ENCODE peak calls at places on chromosomes 13 and 19, in seven cellular contexts. T is Peyer's patch, L is fibroblast of lung, M is cardiac muscle cell, C is epithelial cell of esophagus, E is cardiac fibroblast, I is GM23248. X is an unnamed sample.

GRCh38 chr19:21566073-21566472 is 60.7 kb downstream of the ZNF429 start:
- DNase-seq in T (no peak), E (no peak), M (no peak), I (peak; percentile 62), C (peak; percentile 51), L (no peak), X (no peak)

GRCh38 chr13:100725472-100725871 is 50.9 kb upstream of the TMTC4 start:
- DNase-seq in C (no peak), I (no peak), T (no peak), E (no peak), M (no peak), L (no peak), X (no peak)

GRCh38 chr13:24168392-24168750 is 7.9 kb downstream of the SPATA13 start:
- DNase-seq in I (peak; percentile 86), L (peak; percentile 79), C (no peak), E (no peak), M (no peak), T (no peak), X (no peak)

GRCh38 chr19:14350302-14350701 is 30.9 kb upstream of the ADGRE5 start:
- DNase-seq in M (no peak), E (no peak), L (no peak), T (no peak), C (no peak), I (no peak), X (no peak)

GRCh38 chr13:77883328-77883727 is 35.3 kb downstream of the EDNRB start:
- DNase-seq in M (no peak), E (no peak), I (no peak), C (no peak), T (no peak), L (no peak), X (no peak)

GRCh38 chr13:77061362-77061761 is 34.4 kb upstream of the FBXL3 start:
- DNase-seq in E (no peak), T (no peak), M (no peak), C (no peak), L (no peak), I (no peak), X (no peak)

GRCh38 chr19:55206664-55207500 is 2.4 kb downstream of the PTPRH start:
- DNase-seq in T (peak; percentile 92), E (peak; percentile 83), M (peak; percentile 87), L (peak; percentile 85), C (peak; percentile 91), I (peak; percentile 96), X (no peak)

GRCh38 chr19:12052057-12052570 is 647 bp downstream of the ZNF878 start:
- DNase-seq in L (peak; percentile 23), C (peak; percentile 50), E (peak; percentile 9), T (no peak), M (no peak), I (peak; percentile 48), X (no peak)

GRCh38 chr13:28313579-28313978 is 175.2 kb downstream of the PAN3 start:
- DNase-seq in C (peak; percentile 15), M (no peak), T (no peak), L (peak; percentile 13), E (peak; percentile 68), I (peak; percentile 54), X (no peak)

GRCh38 chr13:50909605-50910482 is at the start of gene RNASEH2B:
- DNase-seq in M (peak; percentile 81), L (peak; percentile 67), I (peak; percentile 77), C (peak; percentile 61), T (peak; percentile 84), E (peak; percentile 59), X (peak; percentile 54)

GRCh38 chr19:15195987-15196682 is 4.7 kb downstream of the NOTCH3 start:
- DNase-seq in C (peak; percentile 97), I (peak; percentile 59), T (peak; percentile 83), L (peak; percentile 33), E (peak; percentile 36), M (peak; percentile 53), X (no peak)

GRCh38 chr13:94921181-94921580 is 208.8 kb upstream of the SOX21 start:
- DNase-seq in C (no peak), T (no peak), E (no peak), M (no peak), L (no peak), I (no peak), X (no peak)

GRCh38 chr13:27118428-27119054 is 53.1 kb downstream of the USP12 start:
- DNase-seq in E (no peak), I (no peak), T (no peak), C (no peak), L (no peak), M (no peak), X (no peak)

GRCh38 chr13:21077360-21078353 is 16.3 kb upstream of the LATS2 start:
- DNase-seq in M (no peak), E (no peak), C (no peak), I (no peak), L (no peak), T (no peak), X (no peak)

GRCh38 chr13:28324181-28324789 is 170.6 kb downstream of the FLT1 start:
- DNase-seq in I (peak; percentile 83), E (peak; percentile 82), C (peak; percentile 70), T (peak; percentile 76), M (peak; percentile 82), L (peak; percentile 43), X (peak; percentile 12)

GRCh38 chr13:106610511-106610910 is 42.6 kb upstream of the ARGLU1 start:
- DNase-seq in T (no peak), E (peak; percentile 72), L (peak; percentile 61), C (peak; percentile 90), M (no peak), I (peak; percentile 81), X (no peak)

GRCh38 chr19:47107201-47107952 is 6.2 kb downstream of the ZC3H4 start:
- DNase-seq in T (peak; percentile 79), I (peak; percentile 70), C (peak; percentile 56), L (no peak), E (peak; percentile 40), M (no peak), X (no peak)

GRCh38 chr19:2103308-2103707 is 6.6 kb downstream of the IZUMO4 start:
- DNase-seq in M (no peak), T (no peak), I (no peak), E (no peak), L (no peak), C (no peak), X (no peak)

GRCh38 chr13:36858285-36858684 is 39.3 kb downstream of the RFXAP start:
- DNase-seq in I (peak; percentile 77), E (peak; percentile 74), L (peak; percentile 45), M (peak; percentile 80), C (peak; percentile 59), T (no peak), X (no peak)

GRCh38 chr13:106488671-106489070 is 46.8 kb downstream of the EFNB2 start:
- DNase-seq in T (no peak), L (no peak), E (no peak), M (no peak), I (no peak), C (no peak), X (no peak)

GRCh38 chr13:88031980-88032562 is 360.9 kb downstream of the SLITRK5 start:
- DNase-seq in T (no peak), I (peak; percentile 47), C (peak; percentile 74), L (peak; percentile 65), E (peak; percentile 0), M (no peak), X (no peak)

GRCh38 chr13:108769213-108770070 is 140.0 kb downstream of the MYO16 start:
- DNase-seq in L (peak; percentile 19), C (peak; percentile 53), E (no peak), M (no peak), T (no peak), I (no peak), X (no peak)

GRCh38 chr13:48400820-48401219 is 12.1 kb downstream of the LPAR6 start:
- DNase-seq in C (peak; percentile 95), L (peak; percentile 79), E (peak; percentile 86), T (no peak), I (peak; percentile 80), M (no peak), X (no peak)

GRCh38 chr19:46367434-46367833 is 20.5 kb downstream of the PPP5C start:
- DNase-seq in E (no peak), T (no peak), L (no peak), M (no peak), I (no peak), C (no peak), X (no peak)

GRCh38 chr13:110537116-110537515 is 24.4 kb downstream of the RAB20 start:
- DNase-seq in M (no peak), L (no peak), E (no peak), C (no peak), I (no peak), T (no peak), X (no peak)

GRCh38 chr19:38247734-38248268 is 8.4 kb downstream of the PPP1R14A start:
- DNase-seq in T (no peak), E (peak; percentile 88), I (peak; percentile 41), L (peak; percentile 63), M (no peak), C (no peak), X (no peak)
- H3K4me3 ChIP-seq in T (no peak overlapping the region), E (no peak overlapping the region), I (no peak overlapping the region), L (no peak overlapping the region), M (no peak overlapping the region), C (no peak overlapping the region), X (no peak overlapping the region)

DNA sequence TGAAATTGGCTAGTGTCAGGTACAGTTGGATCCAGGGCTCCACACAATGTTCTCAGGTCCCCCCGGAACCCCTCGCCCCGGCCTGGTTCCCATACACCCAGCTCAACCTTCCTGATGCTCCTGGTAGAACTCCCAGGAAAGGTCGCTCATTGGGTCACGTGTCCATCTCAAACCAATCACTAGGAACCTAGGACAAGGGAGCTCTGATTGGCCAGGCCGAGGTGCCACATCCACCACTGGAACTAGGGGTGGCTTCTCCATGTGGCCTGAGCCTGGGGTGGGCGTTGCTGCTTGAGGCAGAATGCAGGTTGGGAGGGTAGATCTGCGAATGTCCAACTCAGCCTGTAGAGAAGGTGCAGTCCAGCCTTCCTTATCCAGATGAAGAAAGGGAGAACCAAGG is 6.9 kb upstream of the MEF2B start:
- DNase-seq in C (no peak), M (no peak), T (no peak), E (peak; percentile 5), L (no peak), I (peak; percentile 20), X (no peak)
- H3K4me3 ChIP-seq in C (no peak overlapping the region), M (no peak overlapping the region), T (no peak overlapping the region), E (no peak overlapping the region), L (no peak overlapping the region), I (no peak overlapping the region), X (no peak overlapping the region)

GRCh38 chr13:46171739-46172138 is 10.2 kb downstream of the LCP1 start:
- DNase-seq in L (no peak), I (no peak), T (no peak), C (no peak), E (no peak), M (no peak), X (no peak)
- H3K4me3 ChIP-seq in L (no peak overlapping the region), I (no peak overlapping the region), T (no peak overlapping the region), C (no peak overlapping the region), E (no peak overlapping the region), M (no peak overlapping the region), X (peak overlapping the region; percentile 35)

DNA sequence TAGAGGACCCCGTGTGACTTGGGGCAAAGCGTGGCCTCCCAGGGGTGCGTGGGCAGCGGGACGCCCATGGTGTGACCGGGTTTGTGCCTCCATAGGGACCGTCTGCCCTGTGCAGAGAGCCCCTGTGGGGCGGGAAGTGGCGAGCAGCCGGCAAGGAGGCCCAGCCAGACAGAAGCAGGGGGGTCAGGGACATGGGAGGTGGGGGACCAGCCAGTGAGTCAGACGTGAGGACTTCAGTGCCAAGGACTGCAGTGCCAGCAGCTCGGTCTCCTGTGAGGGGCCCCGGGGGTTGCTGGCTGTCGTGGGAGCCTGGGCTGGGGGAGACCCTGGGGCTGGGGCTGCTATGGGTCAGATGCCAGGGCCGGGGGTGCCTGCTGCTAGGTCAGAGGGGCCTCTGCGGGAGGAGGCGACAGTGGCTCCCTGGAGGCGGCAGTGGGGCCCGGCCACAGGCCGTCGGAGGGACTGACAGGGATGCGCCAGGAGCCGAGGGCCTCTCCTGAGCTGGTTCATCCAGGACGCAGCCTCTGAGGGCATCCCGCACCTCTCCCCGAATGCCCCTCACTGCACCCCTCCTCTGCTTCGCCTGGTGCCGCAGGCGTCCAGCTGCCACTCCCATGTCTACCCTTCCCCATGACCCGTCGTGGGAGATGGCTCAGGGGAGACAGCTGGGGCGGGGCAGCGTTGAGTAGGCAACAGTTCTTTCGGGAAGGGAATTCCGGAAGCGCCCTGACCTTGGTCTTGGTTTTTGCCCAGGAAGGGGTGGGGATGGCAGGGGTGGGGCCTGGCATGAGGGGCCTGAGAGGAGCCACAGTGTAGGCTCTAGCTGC is 80.0 kb downstream of the KDM4B start:
- DNase-seq in E (peak; percentile 55), T (no peak), L (peak; percentile 84), M (no peak), C (no peak), I (peak; percentile 89), X (no peak)
- H3K4me3 ChIP-seq in E (no peak overlapping the region), T (no peak overlapping the region), L (no peak overlapping the region), M (no peak overlapping the region), C (no peak overlapping the region), I (peak overlapping the region; percentile 49), X (no peak overlapping the region)

X was measured in CD8-positive, alpha-beta memory T cell.